ENCODE peak calls at places on chromosome 3, in eight cellular contexts. Y is Peyer's patch, R is SJSA1, C is hepatocyte, N is A549, X is mesendoderm, Q is sigmoid colon, I is cardiac muscle cell. G is an unnamed sample. For H3K4me1, the result is how much of the 10 kb centered on the place peaks cover.

GRCh38 chr3:194801378-194802124 is 115.9 kb downstream of the FAM43A start:
- DNase-seq in X (no peak), Y (no peak), Q (no peak), N (no peak), I (no peak), C (no peak), R (no peak), G (no peak)

GRCh38 chr3:131193671-131194291 is 167.1 kb downstream of the NEK11 start:
- DNase-seq in I (no peak), X (peak), Y (no peak), N (peak), C (no peak), Q (no peak), R (no peak), G (no peak)

GRCh38 chr3:133930341-133930933 is 34.8 kb upstream of the RAB6B start:
- DNase-seq in X (peak), C (peak), Q (no peak), N (peak), I (peak), Y (no peak), R (no peak), G (peak)

GRCh38 chr3:154981201-154981600 is 98.9 kb upstream of the MME start:
- DNase-seq in N (no peak), X (no peak), Y (no peak), R (no peak), Q (no peak), C (no peak), I (peak), G (no peak)

GRCh38 chr3:44050051-44050570 is 191.6 kb upstream of the TOPAZ1 start:
- DNase-seq in N (no peak), C (no peak), R (no peak), I (no peak), Y (no peak), X (no peak), Q (no peak), G (no peak)

GRCh38 chr3:31937225-31937624 is 43.8 kb downstream of the OSBPL10 start:
- DNase-seq in R (no peak), X (no peak), N (no peak), Q (no peak), Y (no peak), C (no peak), I (peak), G (no peak)

GRCh38 chr3:36562945-36563344 is 182.6 kb downstream of the STAC start:
- DNase-seq in Y (no peak), N (no peak), R (no peak), X (no peak), I (no peak), Q (no peak), C (no peak), G (no peak)

GRCh38 chr3:52013802-52014598 is 18.3 kb upstream of the RPL29 start:
- DNase-seq in Y (no peak), R (no peak), Q (no peak), X (no peak), I (no peak), N (no peak), C (no peak), G (no peak)

GRCh38 chr3:184050217-184050847 is 2.5 kb upstream of the HTR3C start:
- DNase-seq in I (no peak), R (no peak), X (no peak), Q (no peak), C (no peak), Y (no peak), N (no peak), G (peak)

GRCh38 chr3:110031975-110032374 is 694.6 kb upstream of the DPPA4 start:
- DNase-seq in C (no peak), Y (no peak), I (no peak), X (no peak), Q (no peak), R (no peak), N (no peak), G (peak)

GRCh38 chr3:197456271-197457091 is 99.3 kb downstream of the BDH1 start:
- DNase-seq in R (peak), I (peak), C (peak), X (peak), N (peak), Y (peak), Q (peak), G (peak)

GRCh38 chr3:30635072-30635471 is 28.7 kb downstream of the TGFBR2 start:
- DNase-seq in N (no peak), C (no peak), Q (no peak), Y (no peak), I (no peak), R (no peak), X (no peak), G (no peak)

GRCh38 chr3:144636833-144637232 is 665.2 kb downstream of the DIPK2A start:
- DNase-seq in Y (no peak), I (peak), N (peak), Q (no peak), R (no peak), C (peak), X (peak), G (peak)

GRCh38 chr3:135865085-135865484 is 100.4 kb upstream of the PPP2R3A start:
- DNase-seq in I (no peak), N (no peak), C (no peak), X (no peak), Q (no peak), Y (no peak), R (no peak), G (no peak)

GRCh38 chr3:106342386-106342785 is 473.6 kb upstream of the CBLB start:
- DNase-seq in X (no peak), Y (no peak), R (no peak), N (no peak), C (no peak), I (no peak), Q (no peak), G (no peak)

GRCh38 chr3:46914849-46915248 is 37.3 kb downstream of the PTH1R start:
- DNase-seq in R (no peak), N (no peak), C (no peak), X (no peak), Y (no peak), I (no peak), Q (no peak), G (no peak)

GRCh38 chr3:79255696-79256095 is 512.1 kb downstream of the ROBO1 start:
- DNase-seq in N (no peak), X (no peak), Y (no peak), I (no peak), Q (no peak), R (no peak), C (no peak), G (no peak)

GRCh38 chr3:129623447-129624118 is 17.1 kb upstream of the PLXND1 start:
- DNase-seq in R (peak), N (peak), Y (peak), I (peak), Q (peak), C (peak), X (no peak), G (no peak)

GRCh38 chr3:155494332-155494731 is 200.8 kb upstream of the STRIT1 start:
- DNase-seq in N (no peak), Q (no peak), I (no peak), Y (no peak), R (no peak), C (no peak), X (no peak), G (no peak)

GRCh38 chr3:150317469-150317868 is 90.6 kb upstream of the TSC22D2 start:
- DNase-seq in C (peak), R (no peak), Q (no peak), N (peak), I (no peak), X (no peak), Y (no peak), G (no peak)

GRCh38 chr3:45034612-45035252 is 8.6 kb downstream of the CLEC3B start:
- DNase-seq in N (no peak), I (no peak), Y (no peak), C (no peak), X (no peak), Q (peak), R (no peak), G (no peak)

GRCh38 chr3:111717601-111718000 is 122.5 kb upstream of the ZBED2 start:
- DNase-seq in Q (peak), Y (peak), I (peak), R (peak), X (peak), N (peak), C (peak), G (peak)

GRCh38 chr3:11769704-11770103 is 77.0 kb downstream of the TAMM41 start:
- DNase-seq in C (no peak), N (no peak), I (no peak), X (no peak), Q (no peak), Y (no peak), R (no peak), G (no peak)

GRCh38 chr3:14283821-14284438 is 105.3 kb downstream of the LSM3 start:
- DNase-seq in R (no peak), X (no peak), Q (no peak), C (no peak), Y (peak), I (no peak), N (no peak), G (no peak)

GRCh38 chr3:71702131-71703024 is 22.8 kb downstream of the EIF4E3 start:
- DNase-seq in I (no peak), X (peak), N (no peak), R (no peak), C (no peak), Y (no peak), Q (no peak), G (peak)

GRCh38 chr3:25648107-25648535 is 16.6 kb downstream of the TOP2B start:
- DNase-seq in N (peak), X (peak), C (peak), R (peak), Q (peak), I (peak), Y (no peak), G (peak)

GRCh38 chr3:171334465-171334811 is 125.8 kb downstream of the TNIK start:
- DNase-seq in X (no peak), N (peak), Q (peak), Y (no peak), I (no peak), C (no peak), R (no peak), G (peak)

GRCh38 chr3:171335559-171335958 is 124.6 kb downstream of the TNIK start:
- DNase-seq in R (no peak), I (no peak), C (no peak), X (no peak), Y (no peak), Q (no peak), N (no peak), G (no peak)

GRCh38 chr3:171329759-171330158 is 130.4 kb downstream of the TNIK start:
- DNase-seq in R (no peak), Q (no peak), X (no peak), N (no peak), C (no peak), Y (no peak), I (no peak), G (no peak)

GRCh38 chr3:171330936-171331335 is 129.3 kb downstream of the TNIK start:
- DNase-seq in Y (no peak), X (no peak), C (no peak), Q (no peak), I (no peak), N (no peak), R (no peak), G (no peak)

DNA sequence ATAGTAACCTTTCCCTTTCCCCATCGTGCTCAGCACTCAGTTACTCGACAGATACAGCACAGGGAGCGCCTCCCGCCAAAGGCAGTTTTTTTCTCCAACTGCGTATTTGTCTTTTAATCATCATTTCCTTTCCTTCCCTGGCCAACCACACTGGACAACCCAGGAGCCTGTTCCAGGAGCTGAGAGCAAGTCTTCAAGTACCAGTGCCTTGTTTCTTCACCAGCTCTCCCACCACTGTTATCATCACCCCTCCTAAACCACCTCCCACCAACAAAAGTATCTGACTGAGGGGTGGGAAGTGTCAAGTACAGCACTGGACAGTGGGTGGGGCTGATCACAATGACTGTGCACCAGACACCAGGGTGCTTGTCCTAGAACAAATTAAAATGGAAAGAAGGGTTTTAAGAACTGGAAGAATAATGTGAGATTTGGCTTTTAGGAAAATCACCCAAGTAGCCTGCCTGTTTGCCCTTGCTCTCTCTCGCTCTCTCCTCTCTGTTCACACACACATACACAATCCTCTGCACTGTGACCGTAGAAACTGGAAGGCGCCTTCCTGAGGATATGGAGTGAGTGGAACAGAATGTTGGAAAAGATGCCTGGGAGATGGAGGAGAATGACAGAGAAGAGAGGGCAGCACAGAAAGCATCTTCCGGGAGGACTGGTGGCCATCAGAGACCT is 126.3 kb downstream of the TNIK start:
- DNase-seq in X (no peak), R (no peak), Q (no peak), Y (no peak), N (no peak), C (no peak), I (peak), G (no peak)
- H3K4me1 ChIP-seq in X (under half), R (under half), Q (under half), Y (under half), N (under half), C (under half), I (under half), G (under half)

GRCh38 chr3:13040381-13041074 is 32.7 kb downstream of the IQSEC1 start:
- DNase-seq in I (no peak), C (no peak), X (peak), N (no peak), Y (no peak), R (no peak), Q (no peak), G (peak)

GRCh38 chr3:13039286-13039896 is 33.8 kb downstream of the IQSEC1 start:
- DNase-seq in N (no peak), X (no peak), Q (no peak), C (no peak), I (no peak), Y (no peak), R (no peak), G (no peak)

GRCh38 chr3:13042127-13042931 is 30.9 kb downstream of the IQSEC1 start:
- DNase-seq in C (no peak), Q (no peak), R (no peak), N (no peak), Y (no peak), X (no peak), I (no peak), G (no peak)

GRCh38 chr3:13042932-13043275 is 30.3 kb downstream of the IQSEC1 start:
- DNase-seq in C (no peak), Q (no peak), R (no peak), X (peak), N (no peak), Y (no peak), I (no peak), G (no peak)

DNA sequence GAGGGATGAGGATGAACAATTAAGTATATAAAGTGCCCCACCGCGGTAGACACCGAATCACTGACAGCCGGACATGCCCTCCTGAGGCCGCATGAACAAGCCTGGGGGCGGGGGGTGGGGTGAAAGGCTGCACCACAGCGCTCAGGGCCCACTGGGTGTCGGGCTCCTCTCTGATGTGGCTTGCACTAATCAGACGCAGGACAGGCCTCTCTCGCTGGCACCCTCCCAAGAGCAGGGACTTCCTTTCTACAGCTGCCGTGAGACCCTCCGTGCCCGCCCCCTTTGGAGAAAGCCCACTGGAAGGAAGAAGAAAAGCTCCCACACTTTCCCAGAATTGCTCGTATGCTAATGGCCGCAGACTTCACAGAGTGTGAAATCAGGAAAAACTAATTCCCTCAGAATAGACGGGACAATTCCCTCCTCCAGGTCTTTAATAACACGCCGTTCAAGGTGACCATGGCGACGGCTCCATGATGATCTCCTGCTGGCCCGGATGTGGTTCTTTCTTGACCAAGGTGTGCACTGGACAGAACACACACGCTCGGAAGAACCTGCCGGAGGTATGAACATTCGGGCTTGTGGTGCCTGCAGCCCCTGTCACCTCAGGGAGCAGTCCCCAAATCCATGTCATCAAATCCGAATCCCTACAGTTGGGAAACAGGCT is 32.0 kb downstream of the IQSEC1 start:
- DNase-seq in I (no peak), R (no peak), N (no peak), C (no peak), X (no peak), Y (no peak), Q (no peak), G (no peak)
- H3K4me1 ChIP-seq in I (under half), R (under half), N (under half), C (under half), X (under half), Y (under half), Q (under half), G (under half)

DNA sequence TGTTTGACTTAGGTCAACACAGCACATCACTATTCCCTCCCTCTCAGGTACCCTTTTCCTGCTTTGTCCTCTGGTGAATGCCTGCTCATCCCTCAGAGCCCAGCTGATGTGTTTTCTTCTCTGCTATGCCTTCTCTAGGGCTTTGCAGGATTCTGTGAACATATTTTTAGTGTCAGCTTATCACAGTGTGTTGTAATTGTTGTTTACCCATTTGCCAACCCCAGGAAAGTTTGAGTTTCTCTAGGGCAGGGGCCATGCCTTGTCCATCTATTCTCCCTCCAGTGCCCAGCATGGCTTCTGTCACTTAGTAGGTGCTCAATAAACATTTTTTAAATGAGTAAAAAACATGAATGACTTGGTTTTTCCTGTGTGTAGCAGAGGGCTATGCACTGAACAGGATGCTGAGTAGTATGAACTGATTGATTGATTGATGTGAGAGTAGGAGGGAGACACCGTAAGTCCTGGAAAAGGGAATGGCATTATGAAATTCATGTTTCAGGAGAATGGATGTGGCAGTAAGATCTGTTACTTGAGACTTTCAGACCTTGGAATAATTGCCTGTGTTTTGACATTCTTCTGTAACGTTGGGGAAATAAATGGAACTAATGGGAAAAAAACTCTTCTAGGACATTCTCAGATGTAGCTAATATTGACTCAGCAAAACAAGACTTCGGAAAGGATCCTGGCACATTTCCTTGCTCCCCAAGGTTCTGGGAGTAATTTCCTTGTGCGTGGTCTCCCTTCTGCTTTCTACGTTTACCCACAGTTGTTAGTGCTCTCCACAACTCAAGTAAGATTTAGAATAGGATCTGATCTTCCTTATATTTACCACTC is 267.3 kb upstream of the TBL1XR1 start:
- DNase-seq in N (no peak), I (peak), Y (no peak), Q (no peak), X (no peak), C (no peak), R (no peak), G (no peak)
- H3K4me1 ChIP-seq in N (under half), I (under half), Y (under half), Q (half or more), X (under half), C (under half), R (under half), G (under half)

GRCh38 chr3:188057124-188057523 is 96.8 kb upstream of the LPP start:
- DNase-seq in N (no peak), Y (no peak), R (no peak), C (no peak), X (no peak), I (no peak), Q (no peak), G (no peak)

GRCh38 chr3:188060436-188060835 is 93.5 kb upstream of the LPP start:
- DNase-seq in R (no peak), Q (no peak), C (no peak), N (no peak), X (peak), Y (no peak), I (no peak), G (no peak)

GRCh38 chr3:188061133-188061532 is 92.8 kb upstream of the LPP start:
- DNase-seq in N (peak), I (peak), Y (no peak), C (peak), Q (no peak), X (peak), R (no peak), G (peak)

GRCh38 chr3:188059346-188059745 is 94.6 kb upstream of the LPP start:
- DNase-seq in C (no peak), R (no peak), Q (no peak), N (no peak), Y (no peak), I (no peak), X (no peak), G (no peak)

GRCh38 chr3:188058569-188059184 is 95.3 kb upstream of the LPP start:
- DNase-seq in Q (no peak), I (no peak), R (no peak), N (no peak), C (no peak), X (no peak), Y (no peak), G (no peak)
- H3K4me1 ChIP-seq in Q (under half), I (under half), R (under half), N (under half), C (under half), X (under half), Y (under half), G (under half)

DNA sequence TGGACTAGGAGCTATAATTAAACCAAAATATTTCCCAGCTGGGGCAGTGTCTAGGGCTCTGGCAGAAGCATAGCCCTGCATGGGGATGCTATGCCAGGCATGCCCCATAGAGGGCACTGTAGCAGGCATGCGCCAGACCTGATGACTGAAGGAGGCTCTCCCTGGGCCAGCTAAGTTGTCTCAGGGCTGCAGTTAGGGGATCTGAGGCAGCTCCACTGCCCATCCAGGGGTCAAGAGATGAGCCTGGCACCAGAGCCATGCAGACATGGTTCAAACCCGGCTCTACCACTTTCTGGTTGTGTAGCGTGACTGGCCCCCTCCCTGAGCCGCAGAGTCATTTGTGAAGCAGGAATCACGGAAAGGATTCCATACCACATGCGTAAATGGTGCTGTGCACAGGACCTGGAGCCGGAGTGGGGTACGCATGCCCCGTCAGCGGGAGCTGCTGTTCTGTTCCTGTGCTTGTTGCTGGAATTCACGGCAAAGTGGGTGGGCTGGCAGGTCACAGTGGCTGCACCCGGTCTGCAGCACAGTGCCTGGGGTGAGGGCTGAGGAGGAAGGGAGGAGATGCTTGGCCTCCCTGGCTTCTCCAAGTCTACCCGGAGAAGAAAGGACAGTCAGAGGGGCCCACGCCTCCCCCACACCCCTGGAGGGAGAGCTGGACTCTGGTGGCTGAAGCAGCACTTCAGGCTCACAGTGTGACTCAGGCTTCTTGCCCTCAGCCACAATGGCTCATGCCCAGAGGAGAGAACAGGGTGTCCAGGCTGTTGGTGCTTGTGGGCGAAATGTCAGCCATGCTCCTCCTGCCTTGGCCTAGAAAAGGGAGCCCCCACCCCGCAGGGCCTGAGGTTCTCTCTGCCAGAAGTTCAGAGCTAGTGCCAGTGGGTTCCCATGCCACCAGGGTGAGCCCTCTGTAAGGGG is 43.1 kb downstream of the DNASE1L3 start:
- DNase-seq in R (peak), C (peak), X (peak), I (peak), Q (peak), Y (peak), N (peak), G (peak)
- H3K4me1 ChIP-seq in R (half or more), C (under half), X (under half), I (under half), Q (half or more), Y (under half), N (half or more), G (under half)

G was measured in small intestine.